ENCODE peak calls at places on chromosomes 13 and 19, in eight cellular contexts. F, R, I, N, E, O, H and C are unnamed samples.

GRCh38 chr19:39733841-39734240 is 4.0 kb downstream of the CLC start:
- DNase-seq in I (no peak), H (no peak), O (no peak), E (no peak), F (no peak), R (no peak), N (no peak), C (no peak)

GRCh38 chr19:16070366-16070990 is 5.8 kb upstream of the TPM4 start:
- DNase-seq in H (no peak), N (peak), O (no peak), F (peak), R (no peak), E (peak), I (peak), C (no peak)

GRCh38 chr13:49997935-49998334 is 1.1 kb downstream of the TRIM13 start:
- DNase-seq in I (no peak), O (no peak), F (no peak), R (peak), N (no peak), H (no peak), E (peak), C (no peak)

GRCh38 chr19:16880884-16881554 is 7.8 kb upstream of the F2RL3 start:
- DNase-seq in R (no peak), N (no peak), O (no peak), F (no peak), I (no peak), E (no peak), H (no peak), C (no peak)

GRCh38 chr19:16078311-16078758 is 2.0 kb downstream of the TPM4 start:
- DNase-seq in H (peak), R (peak), N (no peak), F (peak), E (peak), O (peak), I (no peak), C (peak)

GRCh38 chr19:13176345-13176744 is 26.1 kb downstream of the IER2 start:
- DNase-seq in O (no peak), E (no peak), I (no peak), H (no peak), R (no peak), N (no peak), F (no peak), C (no peak)

GRCh38 chr13:50463662-50464061 is 379.8 kb downstream of the DLEU7 start:
- DNase-seq in F (no peak), I (no peak), R (no peak), H (no peak), N (no peak), E (no peak), O (no peak), C (no peak)

GRCh38 chr13:41137951-41138350 is 5.3 kb upstream of the KBTBD6 start:
- DNase-seq in N (no peak), R (peak), F (no peak), H (no peak), O (no peak), E (peak), I (no peak), C (peak)

GRCh38 chr19:34556500-34556899 is 74.9 kb downstream of the WTIP start:
- DNase-seq in N (no peak), F (no peak), H (peak), O (no peak), E (peak), R (peak), I (no peak), C (no peak)

GRCh38 chr19:10724573-10725071 is 6.7 kb downstream of the DNM2 start:
- DNase-seq in N (no peak), H (peak), I (no peak), R (peak), E (peak), O (no peak), F (no peak), C (no peak)

GRCh38 chr19:5880604-5881078 is 10.3 kb upstream of the FUT5 start:
- DNase-seq in I (peak), H (peak), R (peak), E (peak), O (peak), F (no peak), N (no peak), C (no peak)

GRCh38 chr13:20407759-20408158 is 117.9 kb downstream of the CRYL1 start:
- DNase-seq in H (no peak), O (no peak), F (no peak), N (no peak), R (no peak), I (no peak), E (no peak), C (no peak)

GRCh38 chr13:23288564-23288963 is 107.8 kb downstream of the SGCG start:
- DNase-seq in E (no peak), R (no peak), F (no peak), N (no peak), I (no peak), H (no peak), O (no peak), C (no peak)

GRCh38 chr13:99376132-99376531 is 68.9 kb upstream of the GPR183 start:
- DNase-seq in N (no peak), I (peak), F (peak), R (no peak), H (no peak), O (no peak), E (no peak), C (no peak)

GRCh38 chr13:30880151-30880551 is 25.9 kb upstream of the MEDAG start:
- DNase-seq in E (peak), O (no peak), F (no peak), R (peak), N (no peak), I (no peak), H (no peak), C (no peak)

GRCh38 chr13:48504606-48505369 is 28.1 kb downstream of the RCBTB2 start:
- DNase-seq in I (no peak), N (no peak), H (peak), F (no peak), R (no peak), E (no peak), O (no peak), C (no peak)

GRCh38 chr13:45004096-45004495 is 14.8 kb downstream of the GPALPP1 start:
- DNase-seq in N (no peak), I (no peak), H (no peak), E (no peak), O (no peak), R (no peak), F (no peak), C (no peak)

GRCh38 chr13:94825507-94825906 is 113.2 kb upstream of the SOX21 start:
- DNase-seq in N (peak), F (peak), E (no peak), O (peak), R (peak), I (peak), H (peak), C (peak)

GRCh38 chr19:49713236-49713845 is 22.4 kb downstream of the CPT1C start:
- DNase-seq in O (no peak), E (no peak), I (no peak), F (no peak), R (no peak), H (no peak), N (no peak), C (no peak)

GRCh38 chr19:44757735-44758505 is 9.4 kb downstream of the BCL3 start:
- DNase-seq in F (peak), I (peak), H (peak), E (peak), N (peak), R (peak), O (peak), C (no peak)
- H3K4me3 ChIP-seq in F (peak), I (peak), H (peak), E (peak), N (peak), R (peak), O (peak), C (peak)

GRCh38 chr13:60933638-60934037 is 482.0 kb downstream of the PCDH20 start:
- DNase-seq in O (no peak), N (no peak), E (peak), F (no peak), R (no peak), I (no peak), H (no peak), C (peak)

GRCh38 chr13:60931858-60932546 is 483.6 kb downstream of the PCDH20 start:
- DNase-seq in I (no peak), O (no peak), H (no peak), E (no peak), N (no peak), R (no peak), F (no peak), C (no peak)

GRCh38 chr13:60936281-60936680 is 479.4 kb downstream of the PCDH20 start:
- DNase-seq in H (no peak), I (no peak), E (no peak), R (no peak), O (no peak), F (no peak), N (no peak), C (no peak)
- TF ChIP-seq CTCF in H (no peak), I (no peak), E (no peak), R (no peak), O (no peak), F (no peak), N (no peak), C (no peak)

GRCh38 chr19:8513687-8514504 is at the start of gene ZNF414:
- DNase-seq in O (peak), H (peak), R (peak), F (peak), E (peak), N (peak), I (peak), C (peak)

GRCh38 chr19:8510589-8511115 is 3.3 kb downstream of the ZNF414 start:
- DNase-seq in R (no peak), H (no peak), O (no peak), F (no peak), E (no peak), N (no peak), I (no peak), C (no peak)

GRCh38 chr19:8512991-8513686 is 828 bp downstream of the ZNF414 start:
- DNase-seq in E (no peak), O (no peak), N (no peak), R (no peak), F (no peak), H (no peak), I (peak), C (no peak)

GRCh38 chr19:8511573-8512101 is 2.3 kb downstream of the ZNF414 start:
- DNase-seq in E (no peak), O (no peak), R (no peak), H (peak), I (no peak), F (no peak), N (no peak), C (no peak)

DNA sequence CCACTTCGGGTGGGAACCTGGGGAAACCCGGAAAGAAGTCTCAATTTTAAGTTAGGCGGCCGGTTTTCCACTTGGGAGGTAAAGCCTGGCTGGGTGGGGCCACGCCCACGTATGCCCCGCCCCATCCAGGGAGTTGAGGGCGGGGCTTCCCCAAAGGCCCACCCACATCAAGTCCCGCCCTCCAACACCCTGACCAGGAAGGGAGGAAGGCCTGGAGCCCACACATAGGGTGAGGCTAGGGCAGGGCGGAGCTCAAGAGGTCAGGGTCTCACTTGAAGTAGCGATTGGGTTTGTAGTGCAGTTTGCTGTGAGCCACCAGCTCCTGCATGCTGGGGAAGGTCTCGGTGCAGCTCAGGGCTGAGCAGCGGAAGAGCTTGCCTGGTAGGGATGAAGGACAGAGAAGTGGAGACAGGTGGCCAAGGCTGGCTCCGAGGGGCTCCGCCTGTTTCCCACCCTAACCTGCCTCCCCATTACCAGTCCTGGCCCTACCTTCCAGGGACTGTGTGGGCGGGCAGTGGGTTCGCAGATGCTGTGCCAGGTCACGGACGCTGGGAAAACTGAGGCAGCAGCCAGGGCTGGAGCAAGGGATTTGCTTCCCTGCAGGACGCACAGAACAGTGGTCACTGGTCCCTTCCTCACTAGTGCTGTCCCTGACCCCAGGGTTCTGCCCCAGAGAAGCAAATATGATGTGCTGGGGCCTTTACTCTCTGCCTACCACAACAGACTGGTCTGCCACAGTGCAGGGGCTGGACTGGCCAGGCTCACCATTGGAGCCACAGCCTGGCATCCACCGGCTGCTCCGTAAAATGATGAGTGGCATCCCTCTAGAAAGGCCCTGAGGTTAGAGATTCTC is 1.6 kb downstream of the ZNF414 start:
- DNase-seq in E (peak), F (no peak), N (no peak), I (peak), H (peak), R (peak), O (no peak), C (no peak)
- H3K4me3 ChIP-seq in E (no peak), F (no peak), N (no peak), I (no peak), H (peak), R (no peak), O (no peak), C (no peak)

DNA sequence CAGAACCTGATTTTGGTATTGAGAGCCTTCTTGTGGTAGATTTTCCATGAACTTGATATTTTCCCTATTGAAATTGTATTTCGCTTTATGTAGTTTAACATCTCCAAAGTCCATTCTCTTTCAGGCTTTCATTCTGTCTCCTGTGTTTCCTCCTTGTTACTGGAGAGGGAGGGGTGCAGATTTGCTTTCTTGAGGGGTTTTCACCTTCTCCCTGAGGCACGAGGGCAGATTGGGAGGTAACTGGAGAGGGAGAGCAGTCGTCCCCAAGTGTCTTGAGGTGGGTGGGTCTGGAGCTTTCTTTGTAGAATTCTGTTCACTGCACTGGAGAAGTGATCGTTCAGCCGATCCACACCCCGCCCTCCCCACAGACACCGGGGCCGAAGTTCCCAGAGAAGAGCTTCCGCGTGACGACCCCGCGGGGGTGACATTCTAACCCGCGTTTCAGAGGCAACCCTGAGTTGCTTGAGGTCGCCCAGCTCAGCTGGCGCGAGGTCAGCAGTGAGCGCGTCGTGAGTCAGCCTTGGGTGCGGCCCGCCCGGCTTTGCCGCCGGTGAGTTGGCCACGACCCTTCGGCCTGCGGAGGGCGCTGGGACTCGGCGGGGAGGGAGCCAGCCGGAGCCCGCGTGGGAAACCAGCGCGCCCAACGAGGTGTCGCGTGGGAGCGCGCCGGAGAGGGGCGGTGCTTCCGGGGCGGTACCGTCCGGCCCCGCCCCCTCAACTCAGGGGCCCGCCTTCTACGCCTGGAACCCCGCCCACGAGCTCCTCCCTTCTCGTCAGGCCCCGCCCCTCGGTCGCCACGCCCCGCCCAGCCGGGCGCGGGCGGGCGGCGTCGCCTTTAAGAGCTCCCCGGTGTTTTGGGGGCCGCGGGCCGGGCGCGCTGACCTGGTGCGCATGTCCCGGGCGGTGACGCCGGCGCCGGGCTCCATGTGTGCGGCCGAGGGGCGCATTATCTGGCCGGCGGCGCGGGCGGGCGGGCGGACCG is at the start of gene GATAD2A:
- DNase-seq in H (peak), O (peak), N (peak), I (peak), E (peak), R (peak), F (peak), C (peak)
- TF ChIP-seq CTCF in H (no peak), O (peak), N (peak), I (peak), E (peak), R (no peak), F (peak), C (no peak)

GRCh38 chr13:103758222-103758621 is 692.0 kb upstream of the SLC10A2 start:
- DNase-seq in E (no peak), O (no peak), H (no peak), N (no peak), I (no peak), R (no peak), F (no peak), C (no peak)

GRCh38 chr13:103757361-103757760 is 691.1 kb upstream of the SLC10A2 start:
- DNase-seq in E (no peak), N (no peak), O (no peak), F (no peak), H (no peak), R (no peak), I (no peak), C (no peak)

DNA sequence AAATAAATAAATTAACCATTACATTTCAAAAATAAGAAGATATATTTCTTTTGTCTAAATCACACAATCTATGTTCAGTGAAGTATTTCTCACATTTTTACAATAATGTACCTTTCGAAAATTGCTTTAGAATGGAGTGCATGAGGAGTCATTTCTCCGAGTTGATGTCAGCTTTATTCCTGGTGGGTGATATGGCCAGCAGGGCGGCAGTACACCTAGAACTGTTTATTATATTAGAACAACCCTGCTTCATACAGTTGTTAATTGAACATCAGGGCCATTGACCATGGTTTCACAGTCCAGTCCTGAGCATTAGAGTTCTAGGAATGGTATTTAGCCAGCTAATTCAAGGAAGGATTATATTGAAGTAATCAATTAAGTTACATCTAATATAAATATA is 696.3 kb upstream of the SLC10A2 start:
- DNase-seq in E (no peak), H (no peak), R (no peak), I (no peak), O (no peak), F (no peak), N (no peak), C (no peak)
- H3K4me3 ChIP-seq in E (no peak), H (no peak), R (no peak), I (no peak), O (no peak), F (no peak), N (no peak), C (no peak)